ENCODE peak calls at places on chromosomes 13 and 19, in nine cellular contexts. L, C, F, G, X, S, M, T and P are unnamed samples. For H3K36me3, the result is how much of the 10 kb centered on the place peaks cover.

GRCh38 chr19:6916952-6917351 is 29.6 kb downstream of the ADGRE1 start:
- DNase-seq in L (no peak), C (no peak), F (no peak), G (no peak), X (no peak), S (no peak), M (no peak), T (no peak), P (no peak)

GRCh38 chr13:68190826-68191225 is 960.7 kb upstream of the PCDH9 start:
- DNase-seq in L (no peak), C (no peak), F (no peak), G (no peak), X (no peak), S (no peak), M (no peak), T (no peak), P (no peak)

GRCh38 chr19:2027361-2027760 is 11.8 kb upstream of the BTBD2 start:
- DNase-seq in L (no peak), C (no peak), F (no peak), G (no peak), X (no peak), S (peak), M (no peak), T (no peak), P (no peak)

GRCh38 chr13:31910633-31911032 is 120.9 kb upstream of the FRY start:
- DNase-seq in L (no peak), C (no peak), F (no peak), G (no peak), X (no peak), S (no peak), M (no peak), T (no peak), P (no peak)

GRCh38 chr19:38228491-38229439 is 4.7 kb upstream of the DPF1 start:
- DNase-seq in L (peak), C (no peak), F (peak), G (no peak), X (no peak), S (no peak), M (peak), T (no peak), P (peak)

GRCh38 chr13:35810286-35810685 is 320.9 kb downstream of the DCLK1 start:
- DNase-seq in L (no peak), C (no peak), F (no peak), G (no peak), X (no peak), S (no peak), M (no peak), T (no peak), P (no peak)

GRCh38 chr13:93217701-93218100 is 8.9 kb upstream of the GPC6 start:
- DNase-seq in L (no peak), C (no peak), F (no peak), G (no peak), X (no peak), S (no peak), M (peak), T (no peak), P (no peak)

GRCh38 chr13:96020155-96020575 is 33.0 kb downstream of the UGGT2 start:
- DNase-seq in L (no peak), C (no peak), F (peak), G (no peak), X (peak), S (no peak), M (peak), T (no peak), P (peak)

GRCh38 chr19:46435009-46435408 is 6.3 kb upstream of the PNMA8C start:
- DNase-seq in L (no peak), C (no peak), F (no peak), G (no peak), X (no peak), S (no peak), M (no peak), T (no peak), P (no peak)

GRCh38 chr13:112674412-112675383 is 15.1 kb upstream of the ATP11A start:
- DNase-seq in L (no peak), C (no peak), F (no peak), G (no peak), X (no peak), S (no peak), M (no peak), T (no peak), P (no peak)
- H3K4me3 ChIP-seq in L (no peak), C (no peak), F (no peak), G (no peak), X (no peak), S (no peak), M (no peak), T (no peak), P (no peak)

GRCh38 chr13:36945078-36945477 is 25.0 kb upstream of the SMAD9 start:
- DNase-seq in L (no peak), C (no peak), F (no peak), G (no peak), X (peak), S (no peak), M (no peak), T (no peak), P (no peak)

GRCh38 chr13:36954542-36954941 is 34.5 kb upstream of the SMAD9 start:
- DNase-seq in L (no peak), C (no peak), F (no peak), G (no peak), X (no peak), S (no peak), M (no peak), T (no peak), P (no peak)

GRCh38 chr13:36950920-36951319 is 30.9 kb upstream of the SMAD9 start:
- DNase-seq in L (no peak), C (no peak), F (no peak), G (no peak), X (no peak), S (no peak), M (no peak), T (no peak), P (no peak)

GRCh38 chr13:36950330-36950729 is 30.3 kb upstream of the SMAD9 start:
- DNase-seq in L (no peak), C (no peak), F (no peak), G (no peak), X (no peak), S (no peak), M (no peak), T (no peak), P (no peak)
- H3K36me3 ChIP-seq in L (half or more), C (under half), F (under half), G (under half), X (under half), S (half or more), M (under half), T (under half), P (under half)

GRCh38 chr13:20431080-20431479 is 94.6 kb downstream of the CRYL1 start:
- DNase-seq in L (no peak), C (no peak), F (no peak), G (no peak), X (no peak), S (no peak), M (no peak), T (no peak), P (no peak)
- H3K27ac ChIP-seq in L (no peak), C (no peak), F (no peak), G (no peak), X (no peak), S (no peak), M (no peak), T (no peak), P (no peak)

DNA sequence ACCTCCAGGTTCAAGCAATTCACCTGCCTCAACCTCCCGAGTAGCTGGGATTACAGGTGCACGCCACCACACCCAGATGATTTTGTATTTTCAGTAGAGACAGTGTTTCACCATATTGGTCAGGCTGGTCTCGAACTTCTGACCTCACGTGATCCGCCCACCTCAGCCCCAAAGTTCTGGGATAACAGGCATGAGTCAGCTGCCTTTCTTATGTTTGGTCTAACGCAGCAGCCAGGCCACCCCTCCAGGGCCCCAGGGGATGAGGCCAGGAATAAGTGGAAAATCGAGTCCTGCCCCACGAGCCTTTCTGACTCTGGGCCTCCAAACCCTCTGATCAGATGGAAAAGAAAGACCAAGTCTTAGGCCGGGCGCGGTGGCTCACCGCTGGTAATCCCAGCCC is 44.5 kb downstream of the CERS4 start:
- DNase-seq in L (no peak), C (no peak), F (no peak), G (no peak), X (no peak), S (no peak), M (no peak), T (no peak), P (no peak)
- H3K4me3 ChIP-seq in L (no peak), C (no peak), F (no peak), G (no peak), X (no peak), S (no peak), M (no peak), T (no peak), P (no peak)

DNA sequence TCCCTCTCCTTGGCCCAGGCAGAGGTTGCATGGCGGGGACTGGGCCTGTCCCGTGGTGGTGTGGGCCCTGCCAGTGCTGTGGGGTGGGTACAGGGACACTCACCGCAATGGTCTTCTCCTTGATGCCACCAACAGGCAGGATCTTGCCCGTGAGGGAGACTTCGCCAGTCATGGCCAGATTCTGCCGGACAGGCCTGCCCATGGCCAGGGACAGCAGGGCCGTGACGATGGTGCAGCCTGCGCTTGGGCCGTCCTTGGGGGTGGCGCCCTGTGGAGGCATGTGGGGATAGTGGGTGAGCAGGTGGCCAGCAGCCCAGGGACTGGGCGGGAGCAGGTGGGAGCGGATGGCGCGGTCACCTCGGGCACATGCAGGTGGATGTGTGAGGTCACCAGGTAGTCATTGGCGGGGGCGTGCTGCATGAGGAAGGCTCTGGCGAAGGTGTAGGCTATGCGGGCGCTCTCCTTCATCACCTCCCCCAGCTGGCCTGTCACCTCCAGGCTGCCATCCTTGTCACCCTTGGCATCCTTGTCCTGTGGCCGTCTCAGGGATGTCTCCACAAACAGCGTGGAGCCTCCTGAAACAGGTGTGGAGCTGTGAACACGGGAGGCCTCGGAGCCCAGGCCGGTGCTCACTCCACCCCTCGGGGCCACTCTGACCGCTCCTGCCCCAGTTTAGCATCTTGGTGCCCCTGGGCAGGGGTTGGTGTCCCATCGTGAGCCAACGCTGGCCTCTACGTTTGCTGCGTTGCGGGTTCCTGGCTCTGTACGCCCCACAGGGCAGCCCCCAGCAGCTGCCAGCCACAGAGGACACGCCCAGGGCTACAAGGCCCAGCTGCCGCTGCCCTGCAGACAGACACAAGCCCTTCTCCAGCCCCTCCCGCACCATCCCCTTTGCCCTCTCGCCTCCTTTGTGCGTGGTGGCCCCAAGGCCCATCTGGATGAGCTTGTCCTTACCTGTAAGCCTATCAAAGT is 3.4 kb downstream of the RPL36 start:
- DNase-seq in L (peak), C (no peak), F (no peak), G (no peak), X (no peak), S (no peak), M (no peak), T (no peak), P (no peak)
- H3K36me3 ChIP-seq in L (half or more), C (under half), F (under half), G (half or more), X (half or more), S (half or more), M (half or more), T (under half), P (half or more)

GRCh38 chr19:32350492-32350891 is 5.1 kb downstream of the ZNF507 start:
- DNase-seq in L (no peak), C (no peak), F (no peak), G (no peak), X (no peak), S (no peak), M (no peak), T (no peak), P (peak)
- H3K27ac ChIP-seq in L (peak), C (peak), F (no peak), G (peak), X (no peak), S (peak), M (no peak), T (peak), P (peak)